ENCODE peak calls at places on chromosomes 16 and 17, in nine cellular contexts. R is epithelial cell of proximal tubule, S is GM13976, J is BJ, Z is osteocyte, H is fibroblast of mammary gland, X is pancreas, E is breast epithelium, A is nephron progenitor cell. Q is an unnamed sample.

GRCh38 chr17:76027159-76027839 is at the start of gene EVPL:
- DNase-seq in R (no peak), S (no peak), J (no peak), Z (no peak), H (no peak), X (peak), E (peak), A (no peak), Q (peak)

GRCh38 chr17:21524211-21524591 is 148.0 kb downstream of the KCNJ12 start:
- DNase-seq in R (no peak), S (no peak), J (no peak), Z (peak), H (no peak), X (no peak), E (no peak), A (no peak), Q (no peak)

GRCh38 chr17:13833921-13834320 is 232.2 kb upstream of the HS3ST3A1 start:
- DNase-seq in R (no peak), S (no peak), J (no peak), Z (no peak), H (no peak), X (no peak), E (no peak), A (no peak), Q (no peak)

GRCh38 chr17:12618557-12618956 is 47.1 kb upstream of the MYOCD start:
- DNase-seq in R (no peak), S (no peak), J (no peak), Z (no peak), H (peak), X (no peak), E (no peak), A (no peak), Q (peak)

GRCh38 chr17:39861235-39861634 is 2.9 kb downstream of the IKZF3 start:
- DNase-seq in R (no peak), S (no peak), J (no peak), Z (no peak), H (no peak), X (no peak), E (no peak), A (no peak), Q (no peak)

GRCh38 chr17:82372063-82372590 is 562 bp downstream of the UTS2R start:
- DNase-seq in R (no peak), S (no peak), J (no peak), Z (no peak), H (no peak), X (no peak), E (no peak), A (no peak), Q (no peak)

GRCh38 chr16:87724490-87725291 is 41.1 kb downstream of the KLHDC4 start:
- DNase-seq in R (no peak), S (no peak), J (no peak), Z (no peak), H (no peak), X (no peak), E (no peak), A (no peak), Q (no peak)

GRCh38 chr17:44024271-44024663 is 9.5 kb upstream of the TMEM101 start:
- DNase-seq in R (no peak), S (no peak), J (no peak), Z (no peak), H (no peak), X (no peak), E (no peak), A (no peak), Q (no peak)

GRCh38 chr17:45132569-45133463 is 501 bp upstream of the PLCD3 start:
- DNase-seq in R (no peak), S (peak), J (no peak), Z (peak), H (peak), X (peak), E (peak), A (peak), Q (peak)

GRCh38 chr16:85346404-85347212 is 234.3 kb upstream of the CIBAR2 start:
- DNase-seq in R (no peak), S (no peak), J (no peak), Z (no peak), H (no peak), X (no peak), E (no peak), A (no peak), Q (no peak)

GRCh38 chr16:85348065-85348840 is 236.0 kb upstream of the CIBAR2 start:
- DNase-seq in R (no peak), S (no peak), J (no peak), Z (no peak), H (no peak), X (no peak), E (no peak), A (no peak), Q (no peak)

GRCh38 chr16:85345129-85345639 is 232.9 kb upstream of the CIBAR2 start:
- DNase-seq in R (no peak), S (no peak), J (no peak), Z (no peak), H (no peak), X (no peak), E (no peak), A (no peak), Q (no peak)

GRCh38 chr16:85348921-85349334 is 236.7 kb upstream of the CIBAR2 start:
- DNase-seq in R (no peak), S (no peak), J (no peak), Z (no peak), H (no peak), X (peak), E (no peak), A (no peak), Q (no peak)

GRCh38 chr16:85347213-85347591 is 234.9 kb upstream of the CIBAR2 start:
- DNase-seq in R (no peak), S (no peak), J (no peak), Z (no peak), H (no peak), X (peak), E (no peak), A (peak), Q (peak)
- TF ChIP-seq CTCF in R (peak), S (peak), J (peak), Z (peak), H (peak), X (no peak), E (peak), A (peak), Q (peak)

GRCh38 chr17:2380225-2380922 is 20.5 kb downstream of the MNT start:
- DNase-seq in R (no peak), S (no peak), J (no peak), Z (no peak), H (no peak), X (no peak), E (no peak), A (no peak), Q (no peak)

GRCh38 chr17:2379489-2380224 is 21.2 kb downstream of the MNT start:
- DNase-seq in R (no peak), S (no peak), J (no peak), Z (no peak), H (no peak), X (no peak), E (no peak), A (no peak), Q (no peak)

GRCh38 chr17:2377659-2378058 is 23.2 kb downstream of the MNT start:
- DNase-seq in R (no peak), S (no peak), J (no peak), Z (no peak), H (no peak), X (no peak), E (no peak), A (no peak), Q (no peak)

GRCh38 chr17:2376107-2376506 is 24.8 kb downstream of the MNT start:
- DNase-seq in R (no peak), S (no peak), J (no peak), Z (no peak), H (no peak), X (no peak), E (no peak), A (no peak), Q (no peak)

DNA sequence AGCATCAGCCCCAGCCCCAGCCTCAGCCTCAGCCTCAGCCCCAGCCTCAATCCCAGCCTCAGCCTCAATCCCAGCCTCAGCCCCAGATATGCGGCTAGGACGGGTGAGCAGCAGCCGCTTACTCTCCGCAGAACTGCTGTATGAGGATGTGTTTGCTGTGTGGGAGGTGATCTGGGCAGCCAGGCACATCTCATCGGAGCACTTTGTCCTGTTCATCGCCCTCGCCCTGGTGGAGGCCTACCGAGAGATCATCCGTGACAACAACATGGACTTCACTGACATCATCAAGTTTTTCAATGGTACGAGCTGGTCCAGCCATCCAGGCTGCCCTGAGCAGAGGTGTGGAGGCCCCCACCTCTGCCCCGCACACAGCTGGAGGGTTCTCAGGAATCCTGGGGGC is 22.0 kb downstream of the MNT start:
- DNase-seq in R (no peak), S (no peak), J (no peak), Z (no peak), H (no peak), X (no peak), E (no peak), A (no peak), Q (no peak)
- TF ChIP-seq CTCF in R (no peak), S (no peak), J (no peak), Z (no peak), H (no peak), X (no peak), E (no peak), A (no peak), Q (no peak)

GRCh38 chr16:1054660-1055556 is 17.6 kb upstream of the SSTR5 start:
- DNase-seq in R (no peak), S (peak), J (no peak), Z (no peak), H (peak), X (peak), E (no peak), A (peak), Q (peak)
- TF ChIP-seq CTCF in R (peak), S (peak), J (peak), Z (peak), H (peak), X (peak), E (peak), A (peak), Q (peak)

GRCh38 chr16:589658-590159 is at the start of gene RAB40C:
- DNase-seq in R (peak), S (peak), J (peak), Z (peak), H (peak), X (peak), E (peak), A (peak), Q (peak)
- TF ChIP-seq CTCF in R (no peak), S (no peak), J (peak), Z (no peak), H (no peak), X (no peak), E (no peak), A (no peak), Q (no peak)

GRCh38 chr16:85400305-85401205 is 212.6 kb upstream of the GSE1 start:
- DNase-seq in R (no peak), S (no peak), J (no peak), Z (no peak), H (no peak), X (peak), E (no peak), A (peak), Q (no peak)

GRCh38 chr16:85401370-85401916 is 211.7 kb upstream of the GSE1 start:
- DNase-seq in R (no peak), S (no peak), J (no peak), Z (no peak), H (no peak), X (peak), E (no peak), A (no peak), Q (no peak)

GRCh38 chr16:85401917-85402766 is 211.0 kb upstream of the GSE1 start:
- DNase-seq in R (no peak), S (no peak), J (no peak), Z (no peak), H (no peak), X (peak), E (no peak), A (no peak), Q (no peak)

GRCh38 chr16:85403693-85404092 is 209.4 kb upstream of the GSE1 start:
- DNase-seq in R (no peak), S (no peak), J (no peak), Z (no peak), H (no peak), X (peak), E (no peak), A (no peak), Q (no peak)

DNA sequence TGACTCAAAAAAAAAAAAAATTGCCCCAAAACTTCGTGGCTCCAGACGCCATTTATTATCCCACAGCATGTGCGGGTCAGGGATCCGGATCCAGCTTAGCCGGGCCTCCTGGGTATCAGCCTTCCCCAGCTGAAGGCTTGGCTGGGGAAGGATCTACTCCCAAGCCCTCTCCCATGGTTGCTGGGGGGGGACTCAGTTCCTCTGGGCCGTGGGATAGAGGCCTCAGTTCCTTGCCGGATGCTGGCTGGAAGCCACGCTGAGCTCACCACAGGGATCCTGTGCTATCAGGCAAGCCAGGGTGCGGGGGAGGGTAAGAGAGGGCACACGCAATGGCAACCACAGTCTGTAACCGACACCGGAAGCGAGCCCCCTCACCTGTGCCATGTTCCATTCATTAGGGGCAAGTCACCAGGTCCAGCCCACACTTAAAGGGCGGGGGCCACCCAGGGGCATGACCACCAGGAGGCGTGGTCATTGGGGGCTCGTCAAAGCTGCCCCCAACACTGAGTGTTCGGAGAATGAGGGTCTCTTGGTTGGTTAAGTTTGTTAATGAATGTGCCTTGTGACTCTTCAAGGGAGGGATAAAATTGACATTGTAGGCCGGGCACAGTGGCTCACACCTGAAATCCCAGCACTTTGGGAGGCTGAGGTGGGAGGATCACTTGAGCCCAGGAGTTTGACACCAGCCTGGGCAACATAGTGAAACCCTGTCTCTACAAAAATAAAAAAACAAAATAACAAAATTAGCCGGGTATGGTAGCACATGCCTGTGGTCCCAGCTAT is 210.0 kb upstream of the GSE1 start:
- DNase-seq in R (no peak), S (no peak), J (no peak), Z (no peak), H (peak), X (peak), E (no peak), A (no peak), Q (no peak)
- TF ChIP-seq CTCF in R (no peak), S (no peak), J (no peak), Z (no peak), H (no peak), X (no peak), E (no peak), A (no peak), Q (no peak)

GRCh38 chr16:49528035-49528434 is 154.4 kb downstream of the C16orf78 start:
- DNase-seq in R (no peak), S (no peak), J (no peak), Z (no peak), H (peak), X (peak), E (no peak), A (peak), Q (no peak)

GRCh38 chr16:49529646-49530045 is 156.0 kb downstream of the C16orf78 start:
- DNase-seq in R (no peak), S (no peak), J (no peak), Z (no peak), H (no peak), X (no peak), E (no peak), A (no peak), Q (no peak)

GRCh38 chr16:49526966-49527365 is 153.4 kb downstream of the C16orf78 start:
- DNase-seq in R (no peak), S (no peak), J (no peak), Z (no peak), H (no peak), X (peak), E (no peak), A (no peak), Q (no peak)

GRCh38 chr16:49528564-49529150 is 155.1 kb downstream of the C16orf78 start:
- DNase-seq in R (no peak), S (no peak), J (no peak), Z (no peak), H (peak), X (no peak), E (no peak), A (no peak), Q (no peak)

GRCh38 chr16:49527621-49528020 is 154.0 kb downstream of the C16orf78 start:
- DNase-seq in R (no peak), S (no peak), J (no peak), Z (no peak), H (peak), X (peak), E (no peak), A (no peak), Q (no peak)
- TF ChIP-seq CTCF in R (no peak), S (no peak), J (no peak), Z (no peak), H (no peak), X (no peak), E (no peak), A (no peak), Q (no peak)